ENCODE peak calls at places on chromosomes 16 and 17, in six cellular contexts. A is GM12878, I is GM23338, W is prostate gland, X is upper lobe of left lung, M is SK-N-SH. K is an unnamed sample.

GRCh38 chr17:74478369-74479100 is 12.1 kb downstream of the CD300A start:
- DNase-seq in A (peak; percentile 69), M (peak; percentile 12), I (no peak), W (no peak), X (peak; percentile 63), K (peak; percentile 45)

GRCh38 chr17:47776330-47777197 is 43.5 kb downstream of the TBX21 start:
- DNase-seq in I (peak; percentile 66), X (no peak), M (peak; percentile 81), A (no peak), W (no peak), K (peak; percentile 19)

GRCh38 chr17:8142158-8142886 is 9.9 kb downstream of the PER1 start:
- DNase-seq in I (no peak), W (no peak), M (no peak), X (no peak), A (no peak), K (no peak)

GRCh38 chr16:27759947-27760844 is 210.3 kb downstream of the KATNIP start:
- DNase-seq in W (no peak), M (peak; percentile 75), A (no peak), I (no peak), X (peak; percentile 35), K (no peak)

GRCh38 chr17:63698886-63699637 is 863 bp downstream of the LIMD2 start:
- DNase-seq in W (no peak), X (peak; percentile 75), I (peak; percentile 65), M (no peak), A (peak; percentile 59), K (peak; percentile 75)

GRCh38 chr17:68437979-68438877 is 19.1 kb downstream of the WIPI1 start:
- DNase-seq in W (no peak), A (no peak), M (no peak), X (peak; percentile 80), I (peak; percentile 35), K (peak; percentile 68)

GRCh38 chr17:42111265-42111636 is 1.3 kb downstream of the DHX58 start:
- DNase-seq in X (no peak), I (no peak), W (no peak), A (no peak), M (peak; percentile 51), K (no peak)

GRCh38 chr17:46121841-46122485 is 71.3 kb downstream of the KANSL1 start:
- DNase-seq in W (no peak), A (peak; percentile 65), X (no peak), M (no peak), I (no peak), K (no peak)

GRCh38 chr17:42706732-42707131 is 24.4 kb downstream of the CNTNAP1 start:
- DNase-seq in X (no peak), I (no peak), A (peak; percentile 65), M (no peak), W (no peak), K (no peak)

GRCh38 chr16:12519986-12520385 is 283.7 kb downstream of the CPPED1 start:
- DNase-seq in X (no peak), I (no peak), W (no peak), A (no peak), M (no peak), K (no peak)

GRCh38 chr16:78478267-78478821 is 378.9 kb downstream of the WWOX start:
- DNase-seq in M (peak; percentile 19), I (peak; percentile 73), A (no peak), W (no peak), X (no peak), K (no peak)

DNA sequence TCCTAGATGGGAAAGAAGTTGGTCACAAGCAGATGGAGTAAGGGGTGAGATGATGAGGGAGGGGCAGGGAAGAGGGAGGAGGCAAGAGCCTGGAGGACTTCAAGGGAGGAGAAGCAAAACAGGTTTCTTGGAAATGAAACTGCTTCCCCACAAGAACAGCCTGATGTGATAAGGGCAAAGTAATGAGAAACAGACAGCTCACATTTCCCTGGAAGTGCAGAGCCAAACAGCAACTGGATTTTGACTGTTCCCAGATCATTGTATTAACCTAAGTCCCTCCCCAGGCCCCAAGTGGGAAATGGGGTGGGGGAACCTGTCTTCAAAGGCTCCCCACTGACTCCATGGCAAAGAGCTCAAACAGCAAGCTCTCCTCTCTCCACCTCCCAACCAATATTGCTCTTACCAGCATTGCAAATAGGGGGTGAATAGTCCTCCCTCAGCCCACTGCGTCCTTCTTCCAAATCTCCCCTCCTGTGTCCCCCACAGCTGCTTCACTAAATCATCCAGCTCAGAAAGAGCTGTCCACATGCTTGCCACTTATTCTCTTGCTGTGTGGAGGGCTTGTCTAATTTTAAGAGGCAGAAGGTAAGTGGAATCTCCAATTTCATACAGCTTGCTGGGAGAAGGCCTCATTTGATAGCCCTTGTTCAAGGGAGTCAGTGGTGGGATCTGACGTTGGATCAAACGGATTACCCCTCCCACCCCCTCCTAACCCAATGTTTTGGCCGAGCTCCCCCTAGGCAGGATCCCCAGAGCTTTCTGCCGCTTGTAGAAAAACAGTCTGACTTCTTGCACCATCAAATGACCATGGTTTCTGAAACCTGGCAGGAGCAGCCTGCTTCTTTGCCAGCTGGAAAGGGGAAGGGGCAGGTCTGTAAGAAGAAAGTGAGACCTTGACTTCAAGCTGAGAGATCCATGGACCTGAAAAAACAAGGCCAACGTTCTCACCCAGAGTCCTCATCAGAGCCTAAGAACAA is 56.3 kb upstream of the SMIM36 start:
- DNase-seq in A (no peak), I (no peak), W (no peak), M (peak; percentile 69), X (no peak), K (no peak)
- TF ChIP-seq POLR2AphosphoS5 in A (no peak), I (no peak), W (no peak), M (no peak), X (no peak), K (no peak)

DNA sequence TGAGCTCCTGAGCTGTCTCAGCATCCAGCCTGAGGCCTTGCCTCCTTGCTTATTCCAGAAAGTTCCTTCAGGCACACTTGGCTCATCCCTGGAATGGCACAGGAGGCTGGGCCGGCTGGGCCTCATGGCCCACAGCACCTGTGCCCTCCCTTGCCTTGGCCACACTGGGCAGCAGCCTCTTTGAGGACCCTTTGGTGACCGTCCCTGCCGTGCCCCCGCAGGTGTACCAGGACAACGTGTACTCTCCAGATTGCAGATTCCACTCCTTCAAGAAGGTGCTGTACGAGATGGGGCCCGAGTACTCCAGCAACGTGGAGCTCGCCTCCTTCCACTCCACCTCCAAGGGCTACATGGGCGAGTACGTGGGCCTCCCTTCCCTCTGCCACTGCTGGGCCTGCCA is 34.2 kb downstream of the GPT2 start:
- DNase-seq in X (no peak), M (no peak), A (no peak), W (no peak), I (no peak), K (no peak)
- H3K4me1 ChIP-seq in X (peaks cover 5% of the 10 kb centered on the region), M (no peaks in the 10 kb centered on the region), A (peaks cover 19% of the 10 kb centered on the region), W (peaks cover 12% of the 10 kb centered on the region), I (no peaks in the 10 kb centered on the region), K (no peaks in the 10 kb centered on the region)

GRCh38 chr17:80133626-80133970 is 13.3 kb downstream of the EIF4A3 start:
- DNase-seq in I (no peak), X (no peak), W (peak; percentile 48), M (no peak), A (no peak), K (no peak)
- TF ChIP-seq POLR2AphosphoS5 in I (no peak), X (no peak), W (no peak), M (no peak), A (no peak), K (no peak)

DNA sequence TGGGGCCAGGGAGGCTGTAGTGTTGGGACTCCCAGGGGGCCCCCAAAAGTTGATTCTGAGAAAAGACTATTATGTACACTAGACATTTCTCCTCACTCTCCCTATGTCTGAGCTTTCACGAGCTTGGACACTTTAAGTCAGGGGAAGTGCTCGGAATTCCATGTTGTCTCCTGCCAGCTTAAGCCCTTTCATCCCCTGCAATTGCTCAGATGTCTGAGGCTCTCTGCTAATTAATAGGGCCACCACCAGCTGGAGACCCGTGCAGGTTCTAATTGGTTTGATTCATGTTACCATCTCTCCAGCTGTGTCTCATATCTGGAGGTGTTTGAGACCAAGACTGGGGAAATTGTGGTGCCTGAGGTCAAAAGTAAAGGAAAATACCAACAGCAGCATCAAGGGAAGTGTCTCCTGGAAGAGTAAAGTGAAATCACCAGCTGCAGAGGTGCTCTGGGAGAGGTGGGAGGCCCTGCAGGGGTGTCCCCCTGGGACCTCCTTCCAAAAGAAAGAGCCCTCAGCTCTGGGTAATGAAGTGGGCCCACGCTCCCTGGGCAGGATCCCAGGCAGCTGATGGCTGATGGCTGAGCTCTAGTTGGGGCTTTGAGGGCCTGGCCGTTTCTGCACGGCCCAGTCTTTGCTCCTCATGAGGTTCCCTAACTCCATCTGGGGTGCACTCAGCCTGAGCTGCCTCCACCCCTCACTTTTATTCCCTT is 5.8 kb upstream of the UTS2R start:
- DNase-seq in W (no peak), M (no peak), A (no peak), I (no peak), X (no peak), K (no peak)
- H3K4me1 ChIP-seq in W (no peaks in the 10 kb centered on the region), M (peaks cover 3% of the 10 kb centered on the region), A (peaks cover 1% of the 10 kb centered on the region), I (no peaks in the 10 kb centered on the region), X (peaks cover 6% of the 10 kb centered on the region), K (peaks cover 22% of the 10 kb centered on the region)

DNA sequence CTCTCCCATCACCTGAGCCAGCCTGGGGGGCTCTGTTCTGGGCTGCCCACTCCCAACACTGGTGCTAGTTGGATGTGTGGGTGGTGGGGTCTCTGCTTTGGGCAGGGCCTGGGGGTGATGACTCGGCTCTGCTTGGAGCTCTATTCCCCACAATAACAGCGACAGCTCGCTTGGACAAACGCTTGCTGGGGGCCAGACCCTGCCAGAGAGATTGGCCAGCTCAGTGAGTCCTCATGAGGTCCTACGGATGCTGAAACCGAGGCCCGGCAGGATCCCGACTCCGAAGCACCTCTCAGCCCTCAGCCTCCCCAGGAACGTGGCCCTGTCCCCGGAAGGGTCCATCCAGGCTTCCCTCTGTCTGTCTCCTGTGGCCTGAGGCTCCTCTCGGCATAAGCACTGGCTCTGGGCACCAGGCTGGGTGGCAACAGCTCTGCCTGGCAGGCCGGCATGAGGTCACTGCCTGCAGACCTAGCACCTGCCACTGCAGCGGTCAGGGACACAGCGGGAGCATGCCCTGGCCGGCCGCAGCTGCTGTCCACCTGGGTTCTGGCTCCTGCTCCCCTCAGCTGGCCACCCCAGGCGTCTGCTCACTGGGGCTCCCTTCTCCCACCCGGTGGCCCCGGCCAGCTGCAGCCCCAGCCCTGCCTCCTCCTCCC is 7.1 kb downstream of the NTHL1 start:
- DNase-seq in X (peak; percentile 55), I (no peak), M (peak; percentile 57), A (no peak), W (no peak), K (no peak)
- TF ChIP-seq POLR2AphosphoS5 in X (no peak), I (no peak), M (no peak), A (no peak), W (no peak), K (no peak)

DNA sequence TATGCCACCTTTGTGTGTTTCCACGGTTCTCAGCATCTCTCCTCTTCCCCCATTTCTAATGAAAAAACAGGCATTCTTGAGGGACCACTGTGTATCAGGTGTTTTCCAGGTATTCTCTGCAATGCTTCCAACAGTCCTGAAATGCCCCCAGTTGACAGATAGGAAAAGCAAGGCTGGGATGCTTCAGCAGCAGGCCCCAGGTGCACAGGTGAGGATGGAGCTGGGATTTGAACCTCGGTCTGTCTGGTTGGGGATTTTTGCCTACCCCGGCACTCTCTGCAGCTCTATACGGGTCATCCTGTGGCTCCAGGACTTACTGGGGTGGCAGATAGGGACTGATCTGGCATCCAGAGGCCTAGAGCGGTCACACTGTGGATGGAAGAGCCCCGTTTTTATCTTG is 180.5 kb upstream of the GSE1 start:
- DNase-seq in I (no peak), W (no peak), X (no peak), A (no peak), M (no peak), K (no peak)
- H3K4me1 ChIP-seq in I (peaks cover 17% of the 10 kb centered on the region), W (peaks cover 5% of the 10 kb centered on the region), X (peaks cover 13% of the 10 kb centered on the region), A (no peaks in the 10 kb centered on the region), M (no peaks in the 10 kb centered on the region), K (peaks cover 22% of the 10 kb centered on the region)